ENCODE peak calls at places on chromosomes 1 and 21, in seven cellular contexts. U is stromal cell of bone marrow, E is OCI-M1, V is thoracic aorta, O is fibroblast of lung, Z is NCI-H2081, L is fibroblast of villous mesenchyme. F is an unnamed sample.

GRCh38 chr1:92994105-92994712 is 32.9 kb upstream of the DIPK1A start:
- DNase-seq in U (peak), E (peak), V (peak), O (peak), Z (peak), L (peak), F (peak)

GRCh38 chr1:89888480-89889335 is 67.9 kb downstream of the LRRC8D start:
- DNase-seq in U (no peak), E (peak), V (no peak), O (no peak), Z (no peak), L (no peak), F (no peak)

GRCh38 chr1:224245188-224245587 is 62.1 kb downstream of the DEGS1 start:
- DNase-seq in U (no peak), E (peak), V (no peak), O (peak), Z (peak), L (peak), F (no peak)

GRCh38 chr21:16082038-16082816 is 352.4 kb downstream of the USP25 start:
- DNase-seq in U (peak), E (peak), V (no peak), O (peak), Z (peak), L (peak), F (peak)

GRCh38 chr1:109760581-109761226 is 3.0 kb downstream of the EPS8L3 start:
- DNase-seq in U (no peak), E (no peak), V (no peak), O (no peak), Z (no peak), L (no peak), F (no peak)

GRCh38 chr1:218742478-218743260 is 397.5 kb downstream of the TGFB2 start:
- DNase-seq in U (no peak), E (no peak), V (no peak), O (no peak), Z (no peak), L (no peak), F (no peak)

GRCh38 chr1:2474933-2475371 is 1.1 kb upstream of the PLCH2 start:
- DNase-seq in U (no peak), E (peak), V (no peak), O (no peak), Z (no peak), L (no peak), F (no peak)

GRCh38 chr1:90694846-90695245 is 22.3 kb downstream of the BARHL2 start:
- DNase-seq in U (no peak), E (no peak), V (no peak), O (no peak), Z (no peak), L (no peak), F (no peak)